ENCODE peak calls at places on chromosomes 2 and 18, in nine cellular contexts. K is tibial nerve, W is fibroblast of lung, A is neural progenitor cell, R is spleen, I is stomach, Y is left lung, F is tibial artery, M is K562. B is an unnamed sample. For H3K27me3 and H3K9me3, the result is how much of the 10 kb centered on the place peaks cover.

GRCh38 chr2:236575501-236575900 is 5.9 kb downstream of the ACKR3 start:
- DNase-seq in M (no peak), R (no peak), I (no peak), W (no peak), Y (no peak), A (no peak), K (no peak), F (no peak), B (no peak)

GRCh38 chr2:148969585-148970180 is 68.8 kb upstream of the LYPD6B start:
- DNase-seq in W (no peak), M (no peak), K (no peak), F (no peak), A (no peak), Y (no peak), R (no peak), I (no peak), B (no peak)

GRCh38 chr18:11224166-11224565 is 74.8 kb upstream of the PIEZO2 start:
- DNase-seq in W (no peak), M (no peak), Y (no peak), R (no peak), A (no peak), K (no peak), F (no peak), I (no peak), B (no peak)

GRCh38 chr18:5285326-5285725 is 10.2 kb downstream of the ZBTB14 start:
- DNase-seq in F (no peak), K (no peak), R (no peak), I (no peak), Y (no peak), W (no peak), M (no peak), A (no peak), B (no peak)

GRCh38 chr2:135942936-135943688 is 42.3 kb downstream of the DARS1 start:
- DNase-seq in W (no peak), Y (no peak), R (no peak), F (no peak), M (no peak), K (no peak), I (no peak), A (no peak), B (no peak)

GRCh38 chr18:5546660-5547059 is 2.9 kb upstream of the EPB41L3 start:
- DNase-seq in F (no peak), M (no peak), K (peak), A (peak), Y (no peak), R (no peak), I (no peak), W (peak), B (no peak)

GRCh38 chr18:36309436-36310391 is 12.2 kb downstream of the FHOD3 start:
- DNase-seq in I (no peak), R (no peak), K (no peak), Y (peak), A (no peak), W (peak), M (no peak), F (no peak), B (no peak)

GRCh38 chr2:110980613-110981062 is 140.1 kb upstream of the BCL2L11 start:
- DNase-seq in I (no peak), Y (no peak), K (no peak), W (no peak), F (no peak), M (no peak), R (no peak), A (peak), B (no peak)

GRCh38 chr2:222943820-222944219 is 83.0 kb downstream of the ACSL3 start:
- DNase-seq in A (no peak), W (peak), R (no peak), M (no peak), K (no peak), I (no peak), Y (no peak), F (no peak), B (no peak)

GRCh38 chr2:182004945-182005344 is 19.3 kb downstream of the PPP1R1C start:
- DNase-seq in F (no peak), K (no peak), W (no peak), M (no peak), A (no peak), I (no peak), R (no peak), Y (no peak), B (no peak)

GRCh38 chr18:76688724-76689472 is 133.5 kb upstream of the ZNF236 start:
- DNase-seq in I (no peak), R (no peak), A (no peak), Y (no peak), K (no peak), M (no peak), F (peak), W (no peak), B (no peak)
- H3K27me3 ChIP-seq in I (under half), R (half or more), A (under half), Y (under half), K (under half), M (under half), F (under half), W (under half), B (under half)

GRCh38 chr18:33916200-33916599 is 308.5 kb downstream of the NOL4 start:
- DNase-seq in I (no peak), W (no peak), R (no peak), M (no peak), A (peak), F (no peak), Y (no peak), K (no peak), B (no peak)
- TF ChIP-seq CTCF in I (no peak), W (no peak), R (no peak), M (no peak), A (peak), F (no peak), Y (no peak), K (no peak), B (no peak)

DNA sequence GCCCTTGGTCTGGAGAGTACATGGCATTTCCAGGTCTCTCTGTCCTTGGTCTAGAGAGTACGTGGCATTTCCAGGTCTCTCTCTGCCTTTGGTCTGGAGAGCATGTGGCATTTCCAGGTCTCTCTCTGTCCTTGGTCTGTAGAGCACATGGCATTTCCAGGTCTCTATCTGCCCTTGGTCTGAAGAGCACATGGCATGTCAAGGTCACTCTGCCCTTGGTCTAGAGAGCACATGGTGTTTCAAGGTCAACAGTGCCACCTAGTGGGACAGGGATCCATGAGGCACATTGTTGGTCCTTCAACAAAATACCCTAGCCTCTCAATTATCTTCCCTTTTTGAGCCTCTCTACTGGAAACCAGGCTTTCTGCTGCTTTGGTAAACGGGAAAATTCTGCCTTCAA is 250.2 kb downstream of the OTX1 start:
- DNase-seq in W (no peak), M (peak), F (no peak), A (peak), R (no peak), I (no peak), Y (no peak), K (no peak), B (no peak)
- H3K9me3 ChIP-seq in W (under half), M (under half), F (under half), A (under half), R (half or more), I (under half), Y (half or more), K (under half), B (half or more)

DNA sequence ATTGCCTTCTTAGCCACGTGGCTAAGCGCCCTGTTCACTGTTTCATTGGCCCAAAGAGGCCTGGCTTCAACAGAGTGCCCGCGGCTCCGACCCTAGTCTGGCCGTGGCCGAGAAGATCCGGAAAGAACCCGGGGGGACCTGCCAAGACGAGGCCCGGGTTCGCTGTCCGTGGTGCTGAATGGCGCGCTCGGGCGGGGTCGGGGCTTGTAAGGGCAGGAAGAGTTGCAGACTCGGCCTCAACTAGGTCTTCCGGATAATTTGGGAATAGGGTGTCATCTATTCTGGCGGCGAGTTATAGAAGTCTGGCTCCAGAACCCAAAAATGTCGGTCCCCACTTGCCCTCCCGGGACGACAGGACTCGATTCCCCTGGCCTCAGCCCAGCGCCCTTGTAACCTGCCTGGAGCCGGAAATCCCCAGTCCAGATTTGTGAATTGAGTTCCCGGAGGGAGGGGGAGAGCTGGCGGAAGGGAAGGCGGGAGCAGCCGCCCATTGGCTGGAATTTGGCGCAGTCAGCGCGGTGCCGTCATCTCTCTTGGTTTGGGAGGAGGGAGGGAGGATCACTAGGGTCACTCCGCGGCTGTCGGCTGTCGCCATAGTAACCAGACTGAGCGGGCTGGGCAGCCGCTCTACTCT is 3.5 kb downstream of the CDK5R2 start:
- DNase-seq in A (peak), F (no peak), K (peak), W (peak), R (no peak), Y (peak), M (peak), I (peak), B (peak)
- H3K27me3 ChIP-seq in A (half or more), F (half or more), K (under half), W (under half), R (half or more), Y (half or more), M (under half), I (under half), B (half or more)

GRCh38 chr2:216687111-216687510 is 8.2 kb downstream of the IGFBP5 start:
- DNase-seq in K (no peak), I (no peak), W (no peak), F (peak), R (no peak), M (no peak), Y (no peak), A (no peak), B (no peak)

GRCh38 chr2:216688731-216689360 is 6.5 kb downstream of the IGFBP5 start:
- DNase-seq in R (no peak), I (peak), W (no peak), F (peak), K (no peak), M (no peak), Y (no peak), A (no peak), B (peak)

GRCh38 chr2:216689397-216689796 is 6.0 kb downstream of the IGFBP5 start:
- DNase-seq in F (peak), A (no peak), W (no peak), K (no peak), R (no peak), Y (no peak), M (no peak), I (no peak), B (no peak)

GRCh38 chr2:216685327-216685875 is 9.9 kb downstream of the IGFBP5 start:
- DNase-seq in A (no peak), I (no peak), F (peak), R (no peak), W (no peak), Y (no peak), K (no peak), M (no peak), B (no peak)

GRCh38 chr2:216687646-216688045 is 7.7 kb downstream of the IGFBP5 start:
- DNase-seq in F (peak), K (no peak), W (no peak), R (no peak), I (no peak), Y (no peak), M (peak), A (peak), B (no peak)
- TF ChIP-seq CTCF in F (no peak), K (no peak), W (peak), R (no peak), I (peak), Y (no peak), M (peak), A (peak), B (peak)

GRCh38 chr2:89821455-89821945 is 1130.0 kb downstream of the RPIA start:
- DNase-seq in A (no peak), W (no peak), K (no peak), R (no peak), I (no peak), Y (no peak), F (no peak), M (no peak), B (no peak)
- H3K9me3 ChIP-seq in A (half or more), W (under half), K (under half), R (half or more), I (under half), Y (half or more), F (half or more), M (under half), B (under half)